ENCODE peak calls at places on chromosome 1, in nine cellular contexts. D, F, Z, I, O, P, K, V and G are unnamed samples. For H3K4me1, the result is how much of the 10 kb centered on the place peaks cover.

GRCh38 chr1:232922475-232922874 is 27.9 kb upstream of the NTPCR start:
- DNase-seq in P (no peak), I (no peak), F (no peak), Z (no peak), D (peak), V (no peak), O (no peak), K (no peak), G (no peak)

GRCh38 chr1:87243573-87243972 is 85.1 kb upstream of the LMO4 start:
- DNase-seq in O (no peak), I (no peak), K (no peak), V (no peak), F (no peak), D (peak), P (no peak), Z (no peak), G (no peak)

GRCh38 chr1:25695991-25696330 is 79.4 kb downstream of the MAN1C1 start:
- DNase-seq in D (peak), F (peak), K (peak), I (no peak), O (no peak), P (no peak), V (no peak), Z (peak), G (peak)

GRCh38 chr1:56188855-56189254 is 390.5 kb downstream of the PLPP3 start:
- DNase-seq in V (no peak), O (peak), Z (no peak), P (no peak), I (no peak), F (no peak), K (no peak), D (no peak), G (no peak)

GRCh38 chr1:42933060-42933586 is 25.5 kb downstream of the SLC2A1 start:
- DNase-seq in D (no peak), F (no peak), I (no peak), V (no peak), P (no peak), O (no peak), K (no peak), Z (no peak), G (no peak)

GRCh38 chr1:111203681-111204210 is 3.3 kb upstream of the DENND2D start:
- DNase-seq in P (peak), Z (peak), O (no peak), D (peak), K (peak), V (peak), F (peak), I (peak), G (peak)

GRCh38 chr1:83024251-83024767 is 974.6 kb downstream of the TTLL7 start:
- DNase-seq in D (no peak), I (no peak), Z (no peak), V (no peak), F (no peak), O (no peak), K (no peak), P (no peak), G (no peak)

GRCh38 chr1:223494926-223495645 is 101.9 kb downstream of the CCDC185 start:
- DNase-seq in O (no peak), P (no peak), V (no peak), I (no peak), D (no peak), K (no peak), F (no peak), Z (no peak), G (no peak)

GRCh38 chr1:209755926-209756607 is at the start of gene TRAF3IP3:
- DNase-seq in O (no peak), F (no peak), P (no peak), V (no peak), I (no peak), Z (no peak), K (no peak), D (no peak), G (no peak)

DNA sequence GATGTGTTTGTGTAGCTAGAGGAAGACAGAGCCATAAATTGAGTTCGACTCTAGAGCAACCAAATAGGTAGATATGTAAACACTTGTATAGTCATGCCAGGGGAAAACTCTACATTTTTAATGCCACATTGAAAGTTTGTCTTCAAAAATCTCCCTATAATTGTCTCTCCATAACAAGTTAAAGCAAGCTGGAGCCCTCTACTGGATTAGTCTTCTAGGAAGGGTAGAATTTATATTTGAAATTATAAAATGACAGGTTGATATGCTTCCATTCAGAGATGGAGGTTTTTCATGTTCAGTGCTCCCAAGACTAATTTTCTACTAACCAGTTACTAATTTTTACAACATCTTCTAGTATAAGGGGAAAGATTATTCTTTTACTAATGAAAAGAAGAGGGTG is 13.1 kb upstream of the COL24A1 start:
- DNase-seq in I (no peak), D (no peak), V (no peak), O (no peak), Z (no peak), F (no peak), K (no peak), P (no peak), G (no peak)
- TF ChIP-seq CTCF in I (no peak), D (peak), V (no peak), O (no peak), Z (no peak), F (no peak), K (peak), P (peak), G (peak)

GRCh38 chr1:27726173-27726793 is 522 bp downstream of the FAM76A start:
- DNase-seq in V (peak), Z (peak), O (peak), K (peak), F (peak), I (peak), D (peak), P (peak), G (peak)

GRCh38 chr1:27724961-27725373 is 794 bp upstream of the FAM76A start:
- DNase-seq in F (peak), V (peak), I (peak), O (peak), D (peak), P (peak), K (peak), Z (peak), G (no peak)

GRCh38 chr1:27727126-27727525 is 1.4 kb downstream of the FAM76A start:
- DNase-seq in I (no peak), P (no peak), V (no peak), F (no peak), Z (no peak), K (no peak), D (peak), O (no peak), G (no peak)

GRCh38 chr1:27725374-27726172 is at the start of gene FAM76A:
- DNase-seq in O (peak), D (peak), Z (peak), P (peak), K (peak), F (peak), V (peak), I (peak), G (peak)
- H3K27ac ChIP-seq in O (peak), D (peak), Z (peak), P (peak), K (peak), F (peak), V (peak), I (peak), G (peak)

GRCh38 chr1:39195166-39196111 is 9.1 kb upstream of the MACF1 start:
- DNase-seq in F (no peak), D (peak), P (no peak), K (no peak), Z (no peak), I (no peak), V (no peak), O (no peak), G (no peak)

GRCh38 chr1:39196244-39197215 is 8.0 kb upstream of the MACF1 start:
- DNase-seq in Z (no peak), K (no peak), V (no peak), D (peak), P (peak), I (no peak), F (no peak), O (no peak), G (peak)

GRCh38 chr1:39190096-39190495 is 14.4 kb upstream of the MACF1 start:
- DNase-seq in Z (no peak), I (no peak), F (no peak), D (no peak), K (no peak), O (no peak), V (no peak), P (no peak), G (no peak)

GRCh38 chr1:39189592-39190041 is 14.9 kb upstream of the MACF1 start:
- DNase-seq in F (no peak), Z (no peak), K (no peak), V (no peak), I (no peak), D (peak), O (no peak), P (no peak), G (no peak)

GRCh38 chr1:39194398-39195051 is 10.0 kb upstream of the MACF1 start:
- DNase-seq in F (no peak), O (no peak), V (no peak), Z (no peak), I (no peak), P (no peak), D (no peak), K (no peak), G (no peak)
- H3K4me1 ChIP-seq in F (under half), O (under half), V (half or more), Z (under half), I (under half), P (half or more), D (under half), K (under half), G (half or more)

DNA sequence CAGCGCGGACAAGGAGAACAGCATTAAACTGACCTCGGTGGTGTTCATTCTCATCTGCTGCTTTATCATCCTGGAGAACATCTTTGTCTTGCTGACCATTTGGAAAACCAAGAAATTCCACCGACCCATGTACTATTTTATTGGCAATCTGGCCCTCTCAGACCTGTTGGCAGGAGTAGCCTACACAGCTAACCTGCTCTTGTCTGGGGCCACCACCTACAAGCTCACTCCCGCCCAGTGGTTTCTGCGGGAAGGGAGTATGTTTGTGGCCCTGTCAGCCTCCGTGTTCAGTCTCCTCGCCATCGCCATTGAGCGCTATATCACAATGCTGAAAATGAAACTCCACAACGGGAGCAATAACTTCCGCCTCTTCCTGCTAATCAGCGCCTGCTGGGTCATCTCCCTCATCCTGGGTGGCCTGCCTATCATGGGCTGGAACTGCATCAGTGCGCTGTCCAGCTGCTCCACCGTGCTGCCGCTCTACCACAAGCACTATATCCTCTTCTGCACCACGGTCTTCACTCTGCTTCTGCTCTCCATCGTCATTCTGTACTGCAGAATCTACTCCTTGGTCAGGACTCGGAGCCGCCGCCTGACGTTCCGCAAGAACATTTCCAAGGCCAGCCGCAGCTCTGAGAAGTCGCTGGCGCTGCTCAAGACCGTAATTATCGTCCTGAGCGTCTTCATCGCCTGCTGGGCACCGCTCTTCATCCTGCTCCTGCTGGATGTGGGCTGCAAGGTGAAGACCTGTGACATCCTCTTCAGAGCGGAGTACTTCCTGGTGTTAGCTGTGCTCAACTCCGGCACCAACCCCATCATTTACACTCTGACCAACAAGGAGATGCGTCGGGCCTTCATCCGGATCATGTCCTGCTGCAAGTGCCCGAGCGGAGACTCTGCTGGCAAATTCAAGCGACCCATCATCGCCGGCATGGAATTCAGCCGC is 2.5 kb downstream of the S1PR1 start:
- DNase-seq in K (no peak), Z (no peak), D (no peak), P (no peak), I (peak), V (no peak), O (no peak), F (peak), G (no peak)
- TF ChIP-seq CTCF in K (no peak), Z (no peak), D (peak), P (no peak), I (peak), V (peak), O (no peak), F (peak), G (no peak)

DNA sequence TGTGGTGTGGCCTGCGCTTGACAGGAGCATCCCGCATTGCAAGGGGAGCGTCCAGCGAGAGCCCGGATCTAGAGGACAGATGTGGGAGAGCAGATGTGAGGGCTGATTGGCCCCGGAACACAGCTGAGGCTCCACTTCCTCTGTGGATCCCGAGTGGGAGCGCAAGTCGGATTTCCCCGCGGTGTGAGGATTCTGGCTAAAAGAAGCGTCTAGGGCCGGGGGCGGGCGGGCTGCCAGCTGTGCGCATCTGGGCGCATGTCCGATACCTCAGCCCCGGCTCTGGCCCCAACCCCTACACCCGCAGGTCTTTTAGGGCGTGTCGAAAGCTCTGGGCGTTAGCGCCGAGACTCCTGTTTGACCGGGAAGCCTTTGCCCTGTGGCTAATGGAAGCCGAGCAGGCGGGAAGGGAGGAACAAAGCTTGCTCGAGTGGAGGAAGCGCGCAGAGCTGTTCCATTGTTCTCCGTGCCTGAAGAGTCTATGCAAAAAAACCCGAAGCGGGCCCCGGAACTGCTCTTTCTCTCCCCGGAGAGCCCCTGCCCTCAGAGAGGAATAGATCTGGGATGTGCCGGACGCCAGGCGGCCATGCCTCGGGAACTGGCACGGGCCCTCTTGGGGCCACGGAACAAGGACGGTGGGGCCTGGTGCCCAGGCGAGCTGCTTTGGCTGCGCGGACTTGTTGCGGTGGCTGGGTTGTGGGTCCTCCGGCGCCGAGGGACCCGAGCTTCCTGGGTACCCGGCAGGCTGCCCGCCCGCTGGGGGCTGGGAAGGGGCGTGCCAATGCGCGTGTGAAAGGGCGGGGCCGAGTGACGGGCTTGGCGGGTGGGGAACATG is 111.1 kb downstream of the NAV1 start:
- DNase-seq in D (peak), V (peak), P (peak), Z (peak), I (peak), F (peak), O (peak), K (peak), G (peak)
- H3K27ac ChIP-seq in D (peak), V (peak), P (peak), Z (peak), I (peak), F (peak), O (no peak), K (peak), G (no peak)

DNA sequence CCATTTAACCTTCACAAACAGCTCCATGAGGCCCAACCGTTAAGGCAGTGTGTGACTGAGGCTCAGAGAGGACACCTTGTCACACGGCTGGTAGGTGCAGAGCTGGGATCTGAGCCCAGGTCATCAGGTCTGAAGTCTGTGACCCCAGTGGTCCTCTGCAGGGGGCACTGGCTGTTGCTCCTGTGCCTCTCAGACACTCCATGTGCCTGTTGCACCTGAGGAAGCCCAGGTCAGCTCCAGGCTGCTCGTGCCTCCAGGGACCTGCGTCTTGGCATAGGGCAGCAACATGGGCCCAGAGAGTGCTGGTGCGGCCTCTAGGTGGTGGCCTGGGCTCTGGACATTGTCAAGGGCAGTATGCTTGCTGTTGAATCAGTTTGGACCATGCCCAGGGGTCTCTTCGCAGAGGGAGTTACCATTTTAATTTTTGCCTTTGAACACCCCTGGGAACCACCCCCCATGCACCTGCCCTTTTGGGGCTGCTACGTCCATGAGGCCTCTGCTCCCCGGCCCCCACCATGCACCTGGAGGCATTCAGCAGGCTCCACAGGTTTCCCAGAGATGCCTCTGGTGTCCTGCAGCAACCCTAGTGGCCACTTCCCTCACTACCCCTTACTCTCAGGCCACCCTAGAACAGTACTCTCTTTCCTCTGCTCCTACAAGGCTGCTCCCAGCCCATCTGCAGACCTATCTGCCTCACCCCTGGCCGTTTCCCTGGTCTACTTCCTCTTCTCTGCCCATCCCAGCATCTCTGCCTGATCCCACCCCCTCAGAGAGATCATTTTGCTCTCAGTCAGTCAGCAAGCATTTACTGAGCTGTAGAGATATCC is 25.2 kb upstream of the EPS8L3 start:
- DNase-seq in Z (peak), I (no peak), V (peak), P (peak), D (no peak), F (peak), O (peak), K (peak), G (no peak)
- H3K4me1 ChIP-seq in Z (under half), I (under half), V (half or more), P (under half), D (under half), F (under half), O (under half), K (under half), G (under half)